ENCODE peak calls at places on chromosomes 7 and 10, in six cellular contexts. Y, F, B, L, Q and N are unnamed samples.

GRCh38 chr7:8379264-8379663 is 54.1 kb upstream of the NXPH1 start:
- DNase-seq in Y (peak; percentile 96), F (no peak), B (no peak), L (no peak), Q (no peak), N (no peak)

GRCh38 chr10:29160110-29160669 is 128.7 kb upstream of the LYZL1 start:
- DNase-seq in Y (no peak), F (no peak), B (peak; percentile 89), L (peak; percentile 24), Q (peak; percentile 52), N (peak; percentile 73)

GRCh38 chr10:125016123-125016522 is 74.2 kb downstream of the ZRANB1 start:
- DNase-seq in Y (no peak), F (no peak), B (no peak), L (no peak), Q (no peak), N (no peak)

GRCh38 chr10:21722209-21722608 is 188.2 kb downstream of the MLLT10 start:
- DNase-seq in Y (no peak), F (no peak), B (no peak), L (no peak), Q (no peak), N (no peak)

GRCh38 chr7:95501261-95501816 is 15.6 kb downstream of the ASB4 start:
- DNase-seq in Y (no peak), F (no peak), B (no peak), L (no peak), Q (no peak), N (no peak)

GRCh38 chr10:110151467-110151866 is 55.9 kb upstream of the MXI1 start:
- DNase-seq in Y (peak; percentile 72), F (peak; percentile 60), B (no peak), L (peak; percentile 79), Q (no peak), N (no peak)

GRCh38 chr7:5296627-5297226 is 14.0 kb downstream of the SLC29A4 start:
- DNase-seq in Y (no peak), F (peak; percentile 42), B (no peak), L (peak; percentile 98), Q (no peak), N (no peak)

GRCh38 chr7:155336812-155337602 is 39.3 kb downstream of the INSIG1 start:
- DNase-seq in Y (no peak), F (no peak), B (no peak), L (no peak), Q (no peak), N (no peak)

GRCh38 chr7:112995091-112995824 is 91.4 kb downstream of the GPR85 start:
- DNase-seq in Y (no peak), F (no peak), B (peak; percentile 73), L (no peak), Q (peak; percentile 67), N (no peak)

GRCh38 chr10:107529350-107529749 is 364.8 kb upstream of the SORCS1 start:
- DNase-seq in Y (no peak), F (no peak), B (no peak), L (no peak), Q (no peak), N (no peak)

GRCh38 chr7:146937836-146938235 is 821.2 kb downstream of the CNTNAP2 start:
- DNase-seq in Y (no peak), F (no peak), B (no peak), L (no peak), Q (no peak), N (no peak)